ENCODE peak calls at places on chromosomes 6 and 20, in five cellular contexts. One of them, this sample, is unnamed.

GRCh38 chr6:148885154-148885870 is 138.5 kb downstream of the UST start:
- DNase-seq in IMR-90: peak
- DNase-seq in neuronal stem cell: no peak
- DNase-seq in mesendoderm: no peak
- DNase-seq in H9: no peak
- DNase-seq in this sample: no peak

GRCh38 chr6:37916149-37916548 is 96.6 kb downstream of the ZFAND3 start:
- DNase-seq in IMR-90: no peak
- DNase-seq in neuronal stem cell: no peak
- DNase-seq in mesendoderm: no peak
- DNase-seq in H9: no peak
- DNase-seq in this sample: peak

GRCh38 chr6:162857321-162857720 is 129.5 kb downstream of the PACRG start:
- DNase-seq in IMR-90: no peak
- DNase-seq in neuronal stem cell: no peak
- DNase-seq in mesendoderm: no peak
- DNase-seq in H9: no peak
- DNase-seq in this sample: no peak

GRCh38 chr20:46970937-46971630 is 76.4 kb downstream of the EYA2 start:
- DNase-seq in IMR-90: peak
- DNase-seq in neuronal stem cell: peak
- DNase-seq in mesendoderm: peak
- DNase-seq in H9: peak
- DNase-seq in this sample: peak

GRCh38 chr6:124984668-124985338 is 22.6 kb downstream of the RNF217 start:
- DNase-seq in IMR-90: peak
- DNase-seq in neuronal stem cell: no peak
- DNase-seq in mesendoderm: no peak
- DNase-seq in H9: no peak
- DNase-seq in this sample: no peak

GRCh38 chr6:15522427-15522826 is 140.4 kb downstream of the DTNBP1 start:
- DNase-seq in IMR-90: no peak
- DNase-seq in neuronal stem cell: no peak
- DNase-seq in mesendoderm: no peak
- DNase-seq in H9: peak
- DNase-seq in this sample: no peak

GRCh38 chr20:47971321-47971781 is 186.1 kb upstream of the SULF2 start:
- DNase-seq in IMR-90: no peak
- DNase-seq in neuronal stem cell: no peak
- DNase-seq in mesendoderm: no peak
- DNase-seq in H9: no peak
- DNase-seq in this sample: no peak

GRCh38 chr6:165767228-165767627 is 104.2 kb upstream of the PDE10A start:
- DNase-seq in IMR-90: no peak
- DNase-seq in neuronal stem cell: no peak
- DNase-seq in mesendoderm: no peak
- DNase-seq in H9: no peak
- DNase-seq in this sample: peak

GRCh38 chr6:36716476-36717093 is 19.0 kb downstream of the RAB44 start:
- DNase-seq in IMR-90: no peak
- DNase-seq in neuronal stem cell: no peak
- DNase-seq in mesendoderm: no peak
- DNase-seq in H9: no peak
- DNase-seq in this sample: no peak

GRCh38 chr6:5315883-5316282 is 54.6 kb downstream of the FARS2 start:
- DNase-seq in IMR-90: peak
- DNase-seq in neuronal stem cell: no peak
- DNase-seq in mesendoderm: no peak
- DNase-seq in H9: no peak
- DNase-seq in this sample: no peak

GRCh38 chr6:44622555-44622954 is 235.0 kb downstream of the CDC5L start:
- DNase-seq in IMR-90: no peak
- DNase-seq in neuronal stem cell: no peak
- DNase-seq in mesendoderm: no peak
- DNase-seq in H9: no peak
- DNase-seq in this sample: no peak

GRCh38 chr6:3869284-3869631 is 20.1 kb downstream of the FAM50B start:
- DNase-seq in IMR-90: no peak
- DNase-seq in neuronal stem cell: no peak
- DNase-seq in mesendoderm: no peak
- DNase-seq in H9: no peak
- DNase-seq in this sample: no peak

GRCh38 chr6:136703331-136703846 is 88.9 kb downstream of the MAP3K5 start:
- DNase-seq in IMR-90: no peak
- DNase-seq in neuronal stem cell: no peak
- DNase-seq in mesendoderm: no peak
- DNase-seq in H9: no peak
- DNase-seq in this sample: no peak

GRCh38 chr6:56040875-56041274 is 165.5 kb upstream of the BMP5 start:
- DNase-seq in IMR-90: peak
- DNase-seq in neuronal stem cell: no peak
- DNase-seq in mesendoderm: no peak
- DNase-seq in H9: no peak
- DNase-seq in this sample: peak

GRCh38 chr6:15399651-15400470 is 154.0 kb downstream of the JARID2 start:
- DNase-seq in IMR-90: peak
- DNase-seq in neuronal stem cell: no peak
- DNase-seq in mesendoderm: peak
- DNase-seq in H9: no peak
- DNase-seq in this sample: no peak

GRCh38 chr20:36574278-36575065 is 1.1 kb downstream of the TGIF2 start:
- DNase-seq in IMR-90: peak
- DNase-seq in neuronal stem cell: peak
- DNase-seq in mesendoderm: peak
- DNase-seq in H9: peak
- DNase-seq in this sample: peak

GRCh38 chr6:119390276-119390793 is 40.8 kb upstream of the MAN1A1 start:
- DNase-seq in IMR-90: no peak
- DNase-seq in neuronal stem cell: no peak
- DNase-seq in mesendoderm: peak
- DNase-seq in H9: no peak
- DNase-seq in this sample: no peak

GRCh38 chr20:63163596-63164560 is 52.1 kb downstream of the YTHDF1 start:
- DNase-seq in IMR-90: no peak
- DNase-seq in neuronal stem cell: peak
- DNase-seq in mesendoderm: no peak
- DNase-seq in H9: no peak
- DNase-seq in this sample: no peak

GRCh38 chr6:100446115-100446921 is 18.4 kb downstream of the SIM1 start:
- DNase-seq in IMR-90: no peak
- DNase-seq in neuronal stem cell: peak
- DNase-seq in mesendoderm: peak
- DNase-seq in H9: peak
- DNase-seq in this sample: no peak

GRCh38 chr20:58016779-58017178 is 211.7 kb downstream of the ANKRD60 start:
- DNase-seq in IMR-90: no peak
- DNase-seq in neuronal stem cell: no peak
- DNase-seq in mesendoderm: no peak
- DNase-seq in H9: no peak
- DNase-seq in this sample: no peak

GRCh38 chr6:129212081-129212480 is 329.1 kb downstream of the LAMA2 start:
- DNase-seq in IMR-90: no peak
- DNase-seq in neuronal stem cell: no peak
- DNase-seq in mesendoderm: no peak
- DNase-seq in H9: no peak
- DNase-seq in this sample: no peak

GRCh38 chr6:134123666-134124208 is 71.3 kb upstream of the SLC2A12 start:
- DNase-seq in IMR-90: peak
- DNase-seq in neuronal stem cell: peak
- DNase-seq in mesendoderm: peak
- DNase-seq in H9: peak
- DNase-seq in this sample: peak

GRCh38 chr6:28224131-28225055 is 682 bp upstream of the ZSCAN9 start:
- DNase-seq in IMR-90: no peak
- DNase-seq in neuronal stem cell: no peak
- DNase-seq in mesendoderm: no peak
- DNase-seq in H9: no peak
- DNase-seq in this sample: no peak

GRCh38 chr20:44582321-44583025 is at the start of gene PKIG:
- DNase-seq in IMR-90: peak
- DNase-seq in neuronal stem cell: peak
- DNase-seq in mesendoderm: no peak
- DNase-seq in H9: no peak
- DNase-seq in this sample: no peak
- H3K9ac ChIP-seq in IMR-90: peak
- H3K9ac ChIP-seq in neuronal stem cell: no peak
- H3K9ac ChIP-seq in mesendoderm: no peak
- H3K9ac ChIP-seq in H9: no peak
- H3K9ac ChIP-seq in this sample: no peak

GRCh38 chr20:61949714-61950630 is 115.7 kb downstream of the TAF4 start:
- DNase-seq in IMR-90: no peak
- DNase-seq in neuronal stem cell: no peak
- DNase-seq in mesendoderm: no peak
- DNase-seq in H9: no peak
- DNase-seq in this sample: no peak

GRCh38 chr20:61949363-61949713 is 116.3 kb downstream of the TAF4 start:
- DNase-seq in IMR-90: no peak
- DNase-seq in neuronal stem cell: no peak
- DNase-seq in mesendoderm: no peak
- DNase-seq in H9: no peak
- DNase-seq in this sample: no peak

GRCh38 chr20:61951695-61952533 is 113.8 kb downstream of the TAF4 start:
- DNase-seq in IMR-90: peak
- DNase-seq in neuronal stem cell: peak
- DNase-seq in mesendoderm: peak
- DNase-seq in H9: peak
- DNase-seq in this sample: no peak

GRCh38 chr20:61948586-61949362 is 116.9 kb downstream of the TAF4 start:
- DNase-seq in IMR-90: no peak
- DNase-seq in neuronal stem cell: no peak
- DNase-seq in mesendoderm: no peak
- DNase-seq in H9: no peak
- DNase-seq in this sample: no peak

DNA sequence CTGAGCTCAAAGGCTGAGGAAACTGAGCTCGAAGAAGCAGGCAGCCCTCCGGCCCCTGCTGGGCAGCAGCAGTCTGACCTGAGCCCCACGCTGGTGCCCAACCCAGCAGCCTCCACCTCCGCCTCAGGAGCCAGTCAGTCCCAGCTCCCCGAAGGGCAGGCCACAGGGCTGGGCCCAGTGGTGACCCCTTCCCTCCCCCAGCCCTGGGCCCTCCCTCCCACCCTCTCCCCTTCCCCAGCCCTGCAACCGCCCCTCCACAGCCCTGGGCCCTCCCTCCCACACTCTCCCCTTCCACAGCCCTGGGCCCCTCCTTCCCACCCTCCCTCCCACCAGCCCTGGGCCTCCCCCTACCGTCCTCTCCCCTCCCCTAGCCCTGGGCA is 115.1 kb downstream of the TAF4 start:
- DNase-seq in IMR-90: no peak
- DNase-seq in neuronal stem cell: no peak
- DNase-seq in mesendoderm: no peak
- DNase-seq in H9: no peak
- DNase-seq in this sample: no peak
- H3K18ac ChIP-seq in IMR-90: no peak
- H3K18ac ChIP-seq in neuronal stem cell: peak
- H3K18ac ChIP-seq in mesendoderm: no peak
- H3K18ac ChIP-seq in H9: no peak
- H3K18ac ChIP-seq in this sample: no peak

GRCh38 chr6:35669441-35669776 is 19.3 kb downstream of the FKBP5 start:
- DNase-seq in IMR-90: peak
- DNase-seq in neuronal stem cell: no peak
- DNase-seq in mesendoderm: no peak
- DNase-seq in H9: no peak
- DNase-seq in this sample: no peak
- H3K9ac ChIP-seq in IMR-90: peak
- H3K9ac ChIP-seq in neuronal stem cell: no peak
- H3K9ac ChIP-seq in mesendoderm: no peak
- H3K9ac ChIP-seq in H9: no peak
- H3K9ac ChIP-seq in this sample: no peak

DNA sequence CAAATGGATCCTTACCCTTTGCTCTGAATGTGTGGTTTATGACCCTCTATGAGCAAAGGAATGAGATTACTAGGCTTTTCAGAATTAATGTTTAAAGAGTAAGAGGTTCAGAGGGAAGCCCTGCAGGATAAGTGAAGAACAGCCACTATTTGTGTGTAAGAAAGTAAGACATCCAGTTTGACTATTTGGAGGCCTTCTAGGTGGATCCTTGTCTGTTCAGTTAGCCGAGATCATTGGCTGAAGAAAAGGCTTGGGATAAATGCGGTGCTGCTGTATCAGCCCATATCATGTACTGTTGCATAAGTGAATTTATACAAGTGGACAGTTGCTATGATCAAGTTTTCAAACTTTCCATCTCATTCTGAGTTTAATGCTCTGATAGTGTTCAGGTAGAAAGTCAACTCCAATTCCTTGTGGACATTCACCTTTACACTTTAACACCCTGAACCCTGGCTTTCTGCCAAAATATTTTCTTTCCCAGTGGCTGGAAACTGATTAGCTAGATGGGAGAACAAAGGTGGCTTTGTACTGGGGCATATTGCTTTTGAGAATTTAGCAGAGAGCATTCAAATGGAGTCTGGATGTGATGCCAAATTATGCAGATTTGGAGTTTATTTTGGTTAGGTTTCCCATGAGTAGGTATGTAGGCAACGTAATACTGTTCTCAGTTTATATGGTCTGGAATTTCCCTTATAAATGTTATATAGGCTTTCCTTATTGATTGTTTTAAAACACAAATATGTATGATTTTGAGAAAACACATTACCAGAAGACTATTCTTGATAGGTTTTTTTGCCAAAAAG is 15.0 kb downstream of the PARD6B start:
- DNase-seq in IMR-90: no peak
- DNase-seq in neuronal stem cell: no peak
- DNase-seq in mesendoderm: no peak
- DNase-seq in H9: no peak
- DNase-seq in this sample: no peak
- H3K18ac ChIP-seq in IMR-90: no peak
- H3K18ac ChIP-seq in neuronal stem cell: no peak
- H3K18ac ChIP-seq in mesendoderm: no peak
- H3K18ac ChIP-seq in H9: no peak
- H3K18ac ChIP-seq in this sample: no peak

GRCh38 chr6:90026216-90026615 is 131.9 kb downstream of the GJA10 start:
- DNase-seq in IMR-90: no peak
- DNase-seq in neuronal stem cell: no peak
- DNase-seq in mesendoderm: no peak
- DNase-seq in H9: no peak
- DNase-seq in this sample: no peak
- H3K9ac ChIP-seq in IMR-90: no peak
- H3K9ac ChIP-seq in neuronal stem cell: no peak
- H3K9ac ChIP-seq in mesendoderm: no peak
- H3K9ac ChIP-seq in H9: no peak
- H3K9ac ChIP-seq in this sample: no peak

GRCh38 chr6:145028144-145028818 is 707.0 kb downstream of the EPM2A start:
- DNase-seq in IMR-90: peak
- DNase-seq in neuronal stem cell: no peak
- DNase-seq in mesendoderm: peak
- DNase-seq in H9: no peak
- DNase-seq in this sample: peak
- H3K18ac ChIP-seq in IMR-90: no peak
- H3K18ac ChIP-seq in neuronal stem cell: no peak
- H3K18ac ChIP-seq in mesendoderm: no peak
- H3K18ac ChIP-seq in H9: no peak
- H3K18ac ChIP-seq in this sample: no peak

DNA sequence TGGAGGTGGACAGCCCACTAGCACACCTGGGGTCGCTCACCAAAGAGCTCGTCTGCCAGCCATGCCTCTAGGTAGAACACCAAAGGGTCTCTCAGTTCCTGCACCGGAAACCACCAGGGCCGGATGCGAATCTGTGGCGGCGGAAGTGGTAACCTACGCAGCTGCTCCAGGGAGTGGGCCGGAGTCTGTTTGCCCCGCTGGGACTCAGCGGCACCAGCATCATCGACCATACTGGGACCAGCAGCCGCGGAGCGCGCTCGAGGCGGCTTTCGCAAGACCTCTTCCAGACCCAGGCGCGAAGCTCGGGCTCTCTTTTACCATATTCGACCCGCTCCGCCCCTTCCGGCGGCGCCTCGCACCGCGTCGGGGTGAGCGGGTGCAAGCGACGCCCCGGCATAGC is at the start of gene OOEP:
- DNase-seq in IMR-90: no peak
- DNase-seq in neuronal stem cell: no peak
- DNase-seq in mesendoderm: no peak
- DNase-seq in H9: no peak
- DNase-seq in this sample: no peak
- H3K9ac ChIP-seq in IMR-90: no peak
- H3K9ac ChIP-seq in neuronal stem cell: no peak
- H3K9ac ChIP-seq in mesendoderm: no peak
- H3K9ac ChIP-seq in H9: no peak
- H3K9ac ChIP-seq in this sample: no peak

This sample was measured in trophoblast cell.